ENCODE peak calls at places on chromosomes 12 and 14, in seven cellular contexts. U, Y, Q, X, R, E and J are unnamed samples.

GRCh38 chr14:79278286-79278797 is 933.0 kb downstream of the DIO2 start:
- DNase-seq in U (no peak), Y (peak; percentile 35), Q (no peak), X (no peak), R (no peak), E (no peak), J (no peak)

GRCh38 chr14:68911594-68912227 is 67.4 kb downstream of the ACTN1 start:
- DNase-seq in U (peak; percentile 75), Y (peak; percentile 81), Q (peak; percentile 91), X (peak; percentile 77), R (peak; percentile 89), E (peak; percentile 91), J (peak; percentile 87)

GRCh38 chr14:100022772-100023451 is 42.3 kb upstream of the EVL start:
- DNase-seq in U (peak; percentile 59), Y (no peak), Q (no peak), X (no peak), R (no peak), E (peak; percentile 44), J (peak; percentile 82)

GRCh38 chr12:71626768-71627167 is 36.9 kb downstream of the ZFC3H1 start:
- DNase-seq in U (peak; percentile 65), Y (no peak), Q (no peak), X (no peak), R (no peak), E (no peak), J (no peak)

GRCh38 chr12:121811434-121812319 is 7.9 kb downstream of the SETD1B start:
- DNase-seq in U (peak; percentile 66), Y (peak; percentile 80), Q (peak; percentile 89), X (peak; percentile 80), R (peak; percentile 74), E (peak; percentile 86), J (peak; percentile 78)

GRCh38 chr12:113066806-113067400 is 10.4 kb downstream of the DTX1 start:
- DNase-seq in U (no peak), Y (peak; percentile 51), Q (no peak), X (no peak), R (no peak), E (no peak), J (no peak)

GRCh38 chr12:29858270-29858786 is 74.6 kb upstream of the TMTC1 start:
- DNase-seq in U (no peak), Y (no peak), Q (no peak), X (no peak), R (no peak), E (no peak), J (no peak)

GRCh38 chr12:33253123-33253522 is 186.5 kb downstream of the SYT10 start:
- DNase-seq in U (no peak), Y (no peak), Q (no peak), X (no peak), R (no peak), E (no peak), J (no peak)

GRCh38 chr12:92075425-92075891 is 70.2 kb downstream of the BTG1 start:
- DNase-seq in U (peak; percentile 72), Y (no peak), Q (no peak), X (no peak), R (peak; percentile 39), E (peak; percentile 87), J (peak; percentile 65)

GRCh38 chr12:84910549-84911241 is 1.9 kb downstream of the SLC6A15 start:
- DNase-seq in U (no peak), Y (peak; percentile 32), Q (no peak), X (no peak), R (peak; percentile 59), E (no peak), J (peak; percentile 73)

GRCh38 chr14:55354500-55354899 is 57.1 kb downstream of the ATG14 start:
- DNase-seq in U (peak; percentile 48), Y (peak; percentile 76), Q (peak; percentile 56), X (peak; percentile 9), R (peak; percentile 83), E (peak; percentile 69), J (peak; percentile 56)

GRCh38 chr12:31440586-31440985 is 114.6 kb upstream of the SINHCAF start:
- DNase-seq in U (no peak), Y (no peak), Q (peak; percentile 20), X (no peak), R (no peak), E (peak; percentile 13), J (no peak)

GRCh38 chr14:64095620-64096019 is 198.6 kb downstream of the ESR2 start:
- DNase-seq in U (peak; percentile 52), Y (no peak), Q (no peak), X (no peak), R (peak; percentile 40), E (peak; percentile 78), J (peak; percentile 24)

GRCh38 chr14:101918125-101918989 is 46.0 kb upstream of the DYNC1H1 start:
- DNase-seq in U (no peak), Y (no peak), Q (no peak), X (no peak), R (peak; percentile 37), E (peak; percentile 20), J (peak; percentile 9)

GRCh38 chr14:38185661-38186060 is 22.0 kb upstream of the SSTR1 start:
- DNase-seq in U (no peak), Y (no peak), Q (no peak), X (no peak), R (no peak), E (no peak), J (peak; percentile 50)

GRCh38 chr14:38184132-38184531 is 23.6 kb upstream of the SSTR1 start:
- DNase-seq in U (no peak), Y (no peak), Q (no peak), X (no peak), R (no peak), E (no peak), J (no peak)

GRCh38 chr14:38187475-38187874 is 20.2 kb upstream of the SSTR1 start:
- DNase-seq in U (no peak), Y (no peak), Q (no peak), X (no peak), R (peak; percentile 60), E (peak; percentile 12), J (no peak)

GRCh38 chr14:38189930-38190726 is 17.6 kb upstream of the SSTR1 start:
- DNase-seq in U (no peak), Y (no peak), Q (no peak), X (no peak), R (no peak), E (no peak), J (no peak)

GRCh38 chr14:38186217-38186616 is 21.5 kb upstream of the SSTR1 start:
- DNase-seq in U (no peak), Y (no peak), Q (no peak), X (no peak), R (no peak), E (no peak), J (no peak)
- H3K23ac ChIP-seq in U (no peak overlapping the region), Y (no peak overlapping the region), Q (no peak overlapping the region), X (no peak overlapping the region), R (no peak overlapping the region), E (no peak overlapping the region), J (no peak overlapping the region)

GRCh38 chr14:78136695-78137094 is 33.5 kb upstream of the NRXN3 start:
- DNase-seq in U (no peak), Y (no peak), Q (no peak), X (no peak), R (no peak), E (no peak), J (no peak)
- H3K23ac ChIP-seq in U (no peak overlapping the region), Y (no peak overlapping the region), Q (no peak overlapping the region), X (no peak overlapping the region), R (no peak overlapping the region), E (no peak overlapping the region), J (no peak overlapping the region)

GRCh38 chr12:12977231-12977630 is 22.8 kb downstream of the HEBP1 start:
- DNase-seq in U (no peak), Y (no peak), Q (no peak), X (no peak), R (no peak), E (peak; percentile 94), J (no peak)
- H3K23ac ChIP-seq in U (no peak overlapping the region), Y (no peak overlapping the region), Q (no peak overlapping the region), X (no peak overlapping the region), R (no peak overlapping the region), E (no peak overlapping the region), J (no peak overlapping the region)

GRCh38 chr12:2451025-2451424 is 343.7 kb upstream of the FKBP4 start:
- DNase-seq in U (peak; percentile 60), Y (no peak), Q (no peak), X (no peak), R (no peak), E (no peak), J (no peak)

GRCh38 chr12:2449586-2449985 is 345.2 kb upstream of the FKBP4 start:
- DNase-seq in U (no peak), Y (no peak), Q (no peak), X (no peak), R (no peak), E (no peak), J (no peak)

GRCh38 chr12:2453076-2453806 is 341.5 kb upstream of the FKBP4 start:
- DNase-seq in U (no peak), Y (no peak), Q (no peak), X (no peak), R (no peak), E (no peak), J (no peak)

GRCh38 chr12:2451497-2451896 is 343.3 kb upstream of the FKBP4 start:
- DNase-seq in U (no peak), Y (no peak), Q (no peak), X (no peak), R (no peak), E (no peak), J (no peak)

DNA sequence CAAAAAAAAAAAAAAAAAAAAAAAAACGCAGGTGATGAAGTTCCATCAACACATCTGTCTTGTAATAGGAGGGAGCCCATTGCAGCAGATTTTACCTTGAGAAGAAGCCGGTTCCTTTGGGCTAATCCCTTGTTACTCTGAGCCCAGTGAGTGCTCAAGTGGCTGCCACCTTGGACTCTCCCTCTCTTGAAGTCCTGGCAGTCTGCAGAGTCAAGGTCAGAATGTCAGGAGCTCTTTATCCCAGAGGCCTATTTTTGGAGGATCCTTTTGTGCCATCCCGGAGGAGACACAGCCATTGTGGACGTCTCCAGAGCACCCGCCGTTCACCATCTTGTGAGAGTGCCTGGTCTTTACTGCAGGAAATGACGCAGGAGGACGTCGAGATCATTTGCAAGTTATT is 344.2 kb upstream of the FKBP4 start:
- DNase-seq in U (no peak), Y (no peak), Q (no peak), X (no peak), R (no peak), E (no peak), J (no peak)
- H3K23ac ChIP-seq in U (no peak overlapping the region), Y (no peak overlapping the region), Q (no peak overlapping the region), X (no peak overlapping the region), R (no peak overlapping the region), E (no peak overlapping the region), J (no peak overlapping the region)